ENCODE peak calls at places on chromosomes 11 and 22, in nine cellular contexts. One of them, this sample, is unnamed.
A peak's percentile ranks its signal among the peaks of the same experiment; 100 is the strongest.

GRCh38 chr11:67615455-67616430 is 9.0 kb downstream of the NDUFV1 start:
- DNase-seq in heart left ventricle: no peak
- DNase-seq in Peyer's patch: no peak
- DNase-seq in IMR-90: no peak
- DNase-seq in uterus: peak; percentile 14
- DNase-seq in HCT116: peak; percentile 41
- DNase-seq in stomach: peak; percentile 62
- DNase-seq in sigmoid colon: no peak
- DNase-seq in breast epithelium: no peak
- DNase-seq in this sample: no peak

GRCh38 chr11:38791346-38791961 is 2193.4 kb upstream of the RAG2 start:
- DNase-seq in heart left ventricle: peak; percentile 12
- DNase-seq in Peyer's patch: peak; percentile 49
- DNase-seq in IMR-90: peak; percentile 58
- DNase-seq in uterus: no peak
- DNase-seq in HCT116: peak; percentile 8
- DNase-seq in stomach: no peak
- DNase-seq in sigmoid colon: no peak
- DNase-seq in breast epithelium: no peak
- DNase-seq in this sample: peak; percentile 42

GRCh38 chr22:37213218-37213855 is 1.1 kb upstream of the SSTR3 start:
- DNase-seq in heart left ventricle: no peak
- DNase-seq in Peyer's patch: peak; percentile 39
- DNase-seq in IMR-90: no peak
- DNase-seq in uterus: no peak
- DNase-seq in HCT116: no peak
- DNase-seq in stomach: no peak
- DNase-seq in sigmoid colon: no peak
- DNase-seq in breast epithelium: no peak
- DNase-seq in this sample: no peak

GRCh38 chr22:46286006-46286405 is 10.7 kb upstream of the GTSE1 start:
- DNase-seq in heart left ventricle: no peak
- DNase-seq in Peyer's patch: no peak
- DNase-seq in IMR-90: peak; percentile 39
- DNase-seq in uterus: no peak
- DNase-seq in HCT116: no peak
- DNase-seq in stomach: no peak
- DNase-seq in sigmoid colon: no peak
- DNase-seq in breast epithelium: no peak
- DNase-seq in this sample: no peak

GRCh38 chr22:43338766-43339345 is 4.3 kb downstream of the SCUBE1 start:
- DNase-seq in heart left ventricle: no peak
- DNase-seq in Peyer's patch: no peak
- DNase-seq in IMR-90: no peak
- DNase-seq in uterus: no peak
- DNase-seq in HCT116: no peak
- DNase-seq in stomach: no peak
- DNase-seq in sigmoid colon: no peak
- DNase-seq in breast epithelium: no peak
- DNase-seq in this sample: no peak

GRCh38 chr22:46578251-46578823 is 40.9 kb upstream of the CELSR1 start:
- DNase-seq in heart left ventricle: peak; percentile 12
- DNase-seq in Peyer's patch: peak; percentile 53
- DNase-seq in IMR-90: no peak
- DNase-seq in uterus: no peak
- DNase-seq in HCT116: no peak
- DNase-seq in stomach: no peak
- DNase-seq in sigmoid colon: peak; percentile 64
- DNase-seq in breast epithelium: no peak
- DNase-seq in this sample: no peak

GRCh38 chr11:76617553-76618265 is 52.8 kb downstream of the LRRC32 start:
- DNase-seq in heart left ventricle: no peak
- DNase-seq in Peyer's patch: no peak
- DNase-seq in IMR-90: peak; percentile 55
- DNase-seq in uterus: no peak
- DNase-seq in HCT116: no peak
- DNase-seq in stomach: no peak
- DNase-seq in sigmoid colon: peak; percentile 54
- DNase-seq in breast epithelium: no peak
- DNase-seq in this sample: no peak

GRCh38 chr11:127804775-127805446 is 782.4 kb downstream of the ETS1 start:
- DNase-seq in heart left ventricle: no peak
- DNase-seq in Peyer's patch: no peak
- DNase-seq in IMR-90: no peak
- DNase-seq in uterus: no peak
- DNase-seq in HCT116: no peak
- DNase-seq in stomach: no peak
- DNase-seq in sigmoid colon: no peak
- DNase-seq in breast epithelium: no peak
- DNase-seq in this sample: peak; percentile 17

GRCh38 chr11:95459268-95460040 is 228.5 kb upstream of the SESN3 start:
- DNase-seq in heart left ventricle: no peak
- DNase-seq in Peyer's patch: no peak
- DNase-seq in IMR-90: no peak
- DNase-seq in uterus: no peak
- DNase-seq in HCT116: no peak
- DNase-seq in stomach: no peak
- DNase-seq in sigmoid colon: no peak
- DNase-seq in breast epithelium: no peak
- DNase-seq in this sample: peak; percentile 61

GRCh38 chr22:28795071-28795693 is 5.2 kb downstream of the XBP1 start:
- DNase-seq in heart left ventricle: no peak
- DNase-seq in Peyer's patch: no peak
- DNase-seq in IMR-90: no peak
- DNase-seq in uterus: no peak
- DNase-seq in HCT116: no peak
- DNase-seq in stomach: no peak
- DNase-seq in sigmoid colon: no peak
- DNase-seq in breast epithelium: no peak
- DNase-seq in this sample: no peak

GRCh38 chr11:36372101-36372767 is 76.1 kb downstream of the PRR5L start:
- DNase-seq in heart left ventricle: no peak
- DNase-seq in Peyer's patch: no peak
- DNase-seq in IMR-90: peak; percentile 81
- DNase-seq in uterus: no peak
- DNase-seq in HCT116: no peak
- DNase-seq in stomach: no peak
- DNase-seq in sigmoid colon: no peak
- DNase-seq in breast epithelium: no peak
- DNase-seq in this sample: no peak

GRCh38 chr11:72826942-72827480 is 12.8 kb downstream of the ATG16L2 start:
- DNase-seq in heart left ventricle: no peak
- DNase-seq in Peyer's patch: no peak
- DNase-seq in IMR-90: no peak
- DNase-seq in uterus: no peak
- DNase-seq in HCT116: no peak
- DNase-seq in stomach: no peak
- DNase-seq in sigmoid colon: peak; percentile 50
- DNase-seq in breast epithelium: no peak
- DNase-seq in this sample: no peak

GRCh38 chr11:65504671-65505433 is 6.0 kb downstream of the MALAT1 start:
- DNase-seq in heart left ventricle: no peak
- DNase-seq in Peyer's patch: peak; percentile 36
- DNase-seq in IMR-90: peak; percentile 46
- DNase-seq in uterus: no peak
- DNase-seq in HCT116: no peak
- DNase-seq in stomach: no peak
- DNase-seq in sigmoid colon: peak; percentile 59
- DNase-seq in breast epithelium: peak; percentile 51
- DNase-seq in this sample: no peak

GRCh38 chr11:128615076-128615475 is 27.7 kb upstream of the ETS1 start:
- DNase-seq in heart left ventricle: no peak
- DNase-seq in Peyer's patch: no peak
- DNase-seq in IMR-90: no peak
- DNase-seq in uterus: no peak
- DNase-seq in HCT116: no peak
- DNase-seq in stomach: no peak
- DNase-seq in sigmoid colon: no peak
- DNase-seq in breast epithelium: no peak
- DNase-seq in this sample: no peak

GRCh38 chr22:26891431-26891830 is 234.0 kb downstream of the MIAT start:
- DNase-seq in heart left ventricle: no peak
- DNase-seq in Peyer's patch: no peak
- DNase-seq in IMR-90: peak; percentile 5
- DNase-seq in uterus: no peak
- DNase-seq in HCT116: no peak
- DNase-seq in stomach: no peak
- DNase-seq in sigmoid colon: no peak
- DNase-seq in breast epithelium: no peak
- DNase-seq in this sample: no peak

GRCh38 chr22:35451602-35452001 is 51.7 kb downstream of the MCM5 start:
- DNase-seq in heart left ventricle: no peak
- DNase-seq in Peyer's patch: no peak
- DNase-seq in IMR-90: no peak
- DNase-seq in uterus: no peak
- DNase-seq in HCT116: no peak
- DNase-seq in stomach: no peak
- DNase-seq in sigmoid colon: no peak
- DNase-seq in breast epithelium: no peak
- DNase-seq in this sample: no peak

GRCh38 chr11:27216268-27217149 is 146.5 kb downstream of the CCDC34 start:
- DNase-seq in heart left ventricle: peak; percentile 60
- DNase-seq in Peyer's patch: no peak
- DNase-seq in IMR-90: peak; percentile 75
- DNase-seq in uterus: peak; percentile 63
- DNase-seq in HCT116: no peak
- DNase-seq in stomach: no peak
- DNase-seq in sigmoid colon: peak; percentile 86
- DNase-seq in breast epithelium: no peak
- DNase-seq in this sample: no peak
- TF ChIP-seq POLR2A in heart left ventricle: no peak
- TF ChIP-seq POLR2A in Peyer's patch: no peak
- TF ChIP-seq POLR2A in IMR-90: no peak
- TF ChIP-seq POLR2A in uterus: no peak
- TF ChIP-seq POLR2A in HCT116: no peak
- TF ChIP-seq POLR2A in stomach: no peak
- TF ChIP-seq POLR2A in sigmoid colon: no peak
- TF ChIP-seq POLR2A in breast epithelium: no peak
- TF ChIP-seq POLR2A in this sample: no peak

GRCh38 chr11:111307472-111308108 is 9.2 kb downstream of the POU2AF3 start:
- DNase-seq in heart left ventricle: no peak
- DNase-seq in Peyer's patch: no peak
- DNase-seq in IMR-90: no peak
- DNase-seq in uterus: no peak
- DNase-seq in HCT116: no peak
- DNase-seq in stomach: no peak
- DNase-seq in sigmoid colon: no peak
- DNase-seq in breast epithelium: no peak
- DNase-seq in this sample: no peak

GRCh38 chr11:111306321-111306720 is 8.0 kb downstream of the POU2AF3 start:
- DNase-seq in heart left ventricle: no peak
- DNase-seq in Peyer's patch: no peak
- DNase-seq in IMR-90: no peak
- DNase-seq in uterus: no peak
- DNase-seq in HCT116: no peak
- DNase-seq in stomach: no peak
- DNase-seq in sigmoid colon: no peak
- DNase-seq in breast epithelium: no peak
- DNase-seq in this sample: no peak

GRCh38 chr11:111308140-111308539 is 9.8 kb downstream of the POU2AF3 start:
- DNase-seq in heart left ventricle: no peak
- DNase-seq in Peyer's patch: peak; percentile 92
- DNase-seq in IMR-90: peak; percentile 39
- DNase-seq in uterus: no peak
- DNase-seq in HCT116: no peak
- DNase-seq in stomach: peak; percentile 91
- DNase-seq in sigmoid colon: no peak
- DNase-seq in breast epithelium: no peak
- DNase-seq in this sample: no peak

GRCh38 chr11:111305403-111305802 is 7.1 kb downstream of the POU2AF3 start:
- DNase-seq in heart left ventricle: no peak
- DNase-seq in Peyer's patch: no peak
- DNase-seq in IMR-90: no peak
- DNase-seq in uterus: no peak
- DNase-seq in HCT116: no peak
- DNase-seq in stomach: no peak
- DNase-seq in sigmoid colon: no peak
- DNase-seq in breast epithelium: no peak
- DNase-seq in this sample: no peak

GRCh38 chr11:111305871-111306270 is 7.5 kb downstream of the POU2AF3 start:
- DNase-seq in heart left ventricle: no peak
- DNase-seq in Peyer's patch: no peak
- DNase-seq in IMR-90: no peak
- DNase-seq in uterus: no peak
- DNase-seq in HCT116: no peak
- DNase-seq in stomach: no peak
- DNase-seq in sigmoid colon: no peak
- DNase-seq in breast epithelium: no peak
- DNase-seq in this sample: no peak
- H3K36me3 ChIP-seq in heart left ventricle: no peaks in the 10 kb centered on the region
- H3K36me3 ChIP-seq in Peyer's patch: no peaks in the 10 kb centered on the region
- H3K36me3 ChIP-seq in IMR-90: no peaks in the 10 kb centered on the region
- H3K36me3 ChIP-seq in uterus: no peaks in the 10 kb centered on the region
- H3K36me3 ChIP-seq in HCT116: no peaks in the 10 kb centered on the region
- H3K36me3 ChIP-seq in stomach: no peaks in the 10 kb centered on the region
- H3K36me3 ChIP-seq in sigmoid colon: no peaks in the 10 kb centered on the region
- H3K36me3 ChIP-seq in breast epithelium: no peaks in the 10 kb centered on the region
- H3K36me3 ChIP-seq in this sample: no peaks in the 10 kb centered on the region

GRCh38 chr11:8167796-8168195 is 1.0 kb downstream of the RIC3 start:
- DNase-seq in heart left ventricle: no peak
- DNase-seq in Peyer's patch: no peak
- DNase-seq in IMR-90: peak; percentile 11
- DNase-seq in uterus: no peak
- DNase-seq in HCT116: no peak
- DNase-seq in stomach: no peak
- DNase-seq in sigmoid colon: no peak
- DNase-seq in breast epithelium: no peak
- DNase-seq in this sample: no peak

GRCh38 chr11:8168485-8169257 is at the start of gene RIC3:
- DNase-seq in heart left ventricle: peak; percentile 32
- DNase-seq in Peyer's patch: peak; percentile 63
- DNase-seq in IMR-90: no peak
- DNase-seq in uterus: peak; percentile 17
- DNase-seq in HCT116: no peak
- DNase-seq in stomach: peak; percentile 33
- DNase-seq in sigmoid colon: peak; percentile 69
- DNase-seq in breast epithelium: no peak
- DNase-seq in this sample: peak; percentile 31
- TF ChIP-seq POLR2A in heart left ventricle: no peak
- TF ChIP-seq POLR2A in Peyer's patch: no peak
- TF ChIP-seq POLR2A in IMR-90: no peak
- TF ChIP-seq POLR2A in uterus: no peak
- TF ChIP-seq POLR2A in HCT116: no peak
- TF ChIP-seq POLR2A in stomach: no peak
- TF ChIP-seq POLR2A in sigmoid colon: no peak
- TF ChIP-seq POLR2A in breast epithelium: no peak
- TF ChIP-seq POLR2A in this sample: no peak

DNA sequence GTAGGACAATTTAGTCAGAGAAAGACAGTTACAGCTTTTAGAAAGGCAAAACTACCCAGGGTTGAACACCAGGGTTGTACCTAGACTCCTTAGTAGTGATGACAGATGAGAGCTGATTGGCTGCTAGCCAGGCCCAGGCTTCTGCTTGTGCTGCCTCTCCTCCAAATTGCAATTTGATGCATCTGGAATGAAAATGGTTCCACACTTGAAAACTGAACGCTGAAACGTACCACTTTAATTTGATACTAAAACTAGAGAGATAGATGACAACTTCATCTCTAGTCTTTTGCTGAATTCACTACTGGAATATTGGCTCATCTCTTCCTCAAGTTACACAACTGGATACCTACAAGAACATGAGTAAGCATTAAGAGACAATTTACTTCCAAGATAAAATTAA is 19.2 kb upstream of the FNBP4 start:
- DNase-seq in heart left ventricle: peak; percentile 69
- DNase-seq in Peyer's patch: no peak
- DNase-seq in IMR-90: peak; percentile 50
- DNase-seq in uterus: no peak
- DNase-seq in HCT116: no peak
- DNase-seq in stomach: no peak
- DNase-seq in sigmoid colon: no peak
- DNase-seq in breast epithelium: no peak
- DNase-seq in this sample: no peak
- H3K36me3 ChIP-seq in heart left ventricle: peaks cover 99% of the 10 kb centered on the region
- H3K36me3 ChIP-seq in Peyer's patch: peaks cover 94% of the 10 kb centered on the region
- H3K36me3 ChIP-seq in IMR-90: peaks cover 31% of the 10 kb centered on the region
- H3K36me3 ChIP-seq in uterus: no peaks in the 10 kb centered on the region
- H3K36me3 ChIP-seq in HCT116: peaks cover 45% of the 10 kb centered on the region
- H3K36me3 ChIP-seq in stomach: peaks cover 98% of the 10 kb centered on the region
- H3K36me3 ChIP-seq in sigmoid colon: peaks cover 35% of the 10 kb centered on the region
- H3K36me3 ChIP-seq in breast epithelium: no peaks in the 10 kb centered on the region
- H3K36me3 ChIP-seq in this sample: peaks cover 4% of the 10 kb centered on the region